ENCODE peak calls at places on chromosomes 4 and X, in four cellular contexts. G is HCT116, S is H1, L is SK-N-SH. F is an unnamed sample.

GRCh38 chr4:11640584-11640983 is 211.9 kb upstream of the HS3ST1 start:
- DNase-seq in G (no peak), S (no peak), L (no peak), F (no peak)

GRCh38 chr4:101865501-101866062 is 75.1 kb downstream of the BANK1 start:
- DNase-seq in G (no peak), S (no peak), L (no peak), F (peak)

GRCh38 chrX:139640259-139640658 is 67.7 kb downstream of the MCF2 start:
- DNase-seq in G (no peak), S (no peak), L (no peak), F (no peak)

GRCh38 chrX:74461384-74461783 is 40.1 kb downstream of the SLC16A2 start:
- DNase-seq in G (no peak), S (no peak), L (no peak), F (no peak)

GRCh38 chrX:24693453-24694202 is at the start of gene POLA1:
- DNase-seq in G (peak), S (peak), L (peak), F (peak)

GRCh38 chrX:36626898-36627297 is 381.3 kb upstream of the FAM47C start:
- DNase-seq in G (no peak), S (no peak), L (no peak), F (no peak)

GRCh38 chr4:182449960-182450359 is 206.8 kb downstream of the TENM3 start:
- DNase-seq in G (no peak), S (no peak), L (no peak), F (no peak)

GRCh38 chrX:132737743-132738142 is 220.7 kb downstream of the HS6ST2 start:
- DNase-seq in G (peak), S (no peak), L (no peak), F (peak)

GRCh38 chr4:37760840-37761239 is 65.6 kb upstream of the PGM2 start:
- DNase-seq in G (no peak), S (no peak), L (no peak), F (no peak)

GRCh38 chr4:140156529-140157171 is 2.7 kb upstream of the MAML3 start:
- DNase-seq in G (no peak), S (no peak), L (no peak), F (no peak)

GRCh38 chr4:157300678-157301077 is 80.2 kb downstream of the GRIA2 start:
- DNase-seq in G (no peak), S (no peak), L (peak), F (no peak)

GRCh38 chrX:121579016-121579760 is 531.8 kb downstream of the GLUD2 start:
- DNase-seq in G (peak), S (no peak), L (peak), F (peak)

GRCh38 chr4:38371391-38371851 is 292.6 kb upstream of the KLF3 start:
- DNase-seq in G (no peak), S (no peak), L (no peak), F (no peak)

GRCh38 chrX:103396186-103396585 is 19.8 kb downstream of the BEX3 start:
- DNase-seq in G (no peak), S (no peak), L (no peak), F (no peak)

GRCh38 chr4:1973218-1973617 is 35.6 kb downstream of the NELFA start:
- DNase-seq in G (no peak), S (no peak), L (no peak), F (no peak)

GRCh38 chr4:77176606-77177005 is 19.6 kb downstream of the CCNG2 start:
- DNase-seq in G (no peak), S (no peak), L (no peak), F (no peak)
- TF ChIP-seq JUND in G (no peak), S (no peak), L (no peak), F (no peak)

DNA sequence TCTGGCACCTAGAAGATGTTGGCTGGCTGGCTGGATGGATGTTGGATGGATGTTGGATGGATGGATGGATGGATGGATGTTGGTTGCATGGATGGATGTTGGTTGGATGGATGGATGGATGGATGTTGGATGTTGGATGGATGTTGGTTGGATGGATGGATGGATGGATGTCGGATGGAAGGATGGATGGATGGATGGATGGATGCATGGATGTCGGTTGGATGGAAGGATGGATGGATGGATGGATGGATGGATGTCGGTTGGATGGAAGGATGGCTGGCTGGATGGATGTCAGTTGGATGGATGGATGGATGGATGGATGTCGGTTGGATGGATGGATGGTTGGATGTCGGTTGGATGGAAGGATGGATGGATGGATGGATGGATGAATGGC is 96.7 kb downstream of the PSAPL1 start:
- DNase-seq in G (no peak), S (no peak), L (no peak), F (no peak)
- TF ChIP-seq JUND in G (no peak), S (no peak), L (no peak), F (no peak)

GRCh38 chrX:7266261-7266660 is 118.3 kb upstream of the PUDP start:
- DNase-seq in G (no peak), S (no peak), L (no peak), F (no peak)
- TF ChIP-seq JUND in G (no peak), S (no peak), L (no peak), F (no peak)

GRCh38 chr4:68267433-68267944 is 22.0 kb upstream of the TMPRSS11B start:
- DNase-seq in G (no peak), S (no peak), L (no peak), F (no peak)
- TF ChIP-seq JUND in G (no peak), S (no peak), L (no peak), F (no peak)

DNA sequence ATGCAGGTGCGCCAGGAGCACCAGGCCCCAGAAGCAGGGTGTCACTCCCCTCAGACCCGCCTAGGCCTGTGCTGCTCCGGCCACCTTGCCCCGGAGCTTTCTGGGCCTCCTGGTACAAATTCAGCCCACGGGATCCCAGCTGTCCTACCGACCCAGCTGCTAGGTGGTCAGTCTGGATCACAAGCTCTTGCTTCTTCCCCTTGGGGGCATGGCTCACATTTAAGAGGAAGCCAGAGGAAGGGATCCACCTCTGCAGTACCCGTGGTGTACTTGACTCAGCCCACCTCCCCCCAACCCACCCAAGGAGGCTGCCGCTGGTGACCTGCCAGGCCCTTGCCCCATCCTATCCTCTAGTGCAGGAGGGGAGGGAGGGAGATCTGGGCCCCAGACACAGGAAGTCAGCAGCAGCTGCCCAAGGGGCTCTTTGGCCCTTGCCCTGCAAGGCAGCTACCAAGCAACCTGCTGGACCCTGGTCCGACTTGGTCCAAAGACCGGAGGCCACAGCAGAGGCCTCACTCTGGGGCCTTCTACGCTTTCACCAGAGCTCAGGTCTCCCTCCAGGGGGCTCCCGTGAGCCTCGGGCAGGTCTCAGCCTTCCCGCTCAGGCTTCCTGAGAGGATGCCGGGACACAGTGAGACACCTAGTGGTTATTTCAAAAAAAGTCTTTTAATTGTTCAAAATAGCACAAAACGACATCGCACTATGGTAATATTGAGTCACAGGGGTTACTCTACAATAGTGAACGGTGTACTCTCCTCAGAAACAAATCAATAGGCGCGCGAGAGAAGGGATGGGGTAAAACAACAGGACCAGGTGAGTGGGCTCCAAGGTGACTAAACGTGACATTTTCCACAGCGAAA is 2.7 kb upstream of the RENBP start:
- DNase-seq in G (peak), S (no peak), L (peak), F (peak)
- TF ChIP-seq JUND in G (no peak), S (no peak), L (no peak), F (no peak)

GRCh38 chrX:68936608-68937007 is 107.8 kb downstream of the EFNB1 start:
- DNase-seq in G (no peak), S (no peak), L (no peak), F (no peak)
- TF ChIP-seq JUND in G (no peak), S (no peak), L (peak), F (no peak)

DNA sequence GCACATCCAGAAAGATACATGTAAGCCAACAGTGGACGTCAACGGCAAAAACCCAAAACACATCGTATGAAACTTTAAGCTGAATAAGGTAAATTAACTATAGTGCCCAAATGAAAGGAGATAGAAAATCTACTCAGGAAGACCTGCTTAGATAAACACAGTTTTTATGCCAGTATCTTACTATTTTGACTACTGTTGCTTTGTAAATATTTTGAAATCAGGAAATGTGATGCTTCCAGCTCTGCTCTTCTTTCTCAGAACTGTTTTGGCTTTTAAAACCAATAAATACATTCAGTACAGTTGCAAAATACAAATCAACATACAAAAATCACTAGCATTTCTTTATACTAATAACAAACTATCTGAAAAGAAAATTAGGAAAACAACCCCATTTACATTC is 83.8 kb downstream of the SMARCA5 start:
- DNase-seq in G (no peak), S (no peak), L (no peak), F (no peak)
- TF ChIP-seq JUND in G (no peak), S (no peak), L (no peak), F (no peak)

DNA sequence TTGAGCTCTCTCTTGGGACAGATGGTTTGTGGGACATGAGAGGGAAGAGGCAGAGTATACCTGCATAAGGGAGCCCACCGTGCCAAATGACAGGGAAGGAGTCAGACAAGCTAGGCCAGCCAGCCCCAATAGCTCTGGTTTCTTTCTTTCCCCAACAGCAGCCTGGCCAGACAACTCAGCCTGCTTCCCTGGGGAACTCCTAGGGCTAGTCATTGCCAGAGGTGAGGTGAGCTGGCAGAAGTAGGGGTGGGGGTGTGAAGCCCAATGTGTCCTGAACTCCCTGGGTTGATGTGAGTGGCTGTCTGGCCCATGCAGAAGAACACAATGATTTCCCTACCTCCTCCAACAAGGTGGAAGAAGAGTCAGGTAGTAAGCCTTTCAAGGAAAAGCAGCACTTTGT is 135.5 kb downstream of the AMMECR1 start:
- DNase-seq in G (no peak), S (no peak), L (no peak), F (no peak)
- TF ChIP-seq JUND in G (no peak), S (no peak), L (no peak), F (no peak)

F was measured in T47D.